ENCODE peak calls at places on chromosomes 7 and 10, in four cellular contexts. One of them, this sample, is unnamed.

GRCh38 chr10:8979976-8980375 is 925.5 kb downstream of the GATA3 start:
- DNase-seq in CD4-positive, alpha-beta T cell: no peak
- DNase-seq in upper lobe of left lung: no peak
- DNase-seq in choroid plexus epithelial cell: no peak
- DNase-seq in this sample: no peak

GRCh38 chr7:74612015-74612829 is 45.3 kb upstream of the GTF2I start:
- DNase-seq in CD4-positive, alpha-beta T cell: no peak
- DNase-seq in upper lobe of left lung: peak
- DNase-seq in choroid plexus epithelial cell: peak
- DNase-seq in this sample: peak

GRCh38 chr7:21497072-21497471 is 45.8 kb upstream of the DNAH11 start:
- DNase-seq in CD4-positive, alpha-beta T cell: no peak
- DNase-seq in upper lobe of left lung: no peak
- DNase-seq in choroid plexus epithelial cell: peak
- DNase-seq in this sample: no peak

GRCh38 chr7:128831994-128832879 is 2.0 kb downstream of the FLNC start:
- DNase-seq in CD4-positive, alpha-beta T cell: no peak
- DNase-seq in upper lobe of left lung: no peak
- DNase-seq in choroid plexus epithelial cell: peak
- DNase-seq in this sample: peak

GRCh38 chr10:133325392-133325760 is 11.3 kb downstream of the CALY start:
- DNase-seq in CD4-positive, alpha-beta T cell: no peak
- DNase-seq in upper lobe of left lung: no peak
- DNase-seq in choroid plexus epithelial cell: no peak
- DNase-seq in this sample: no peak

GRCh38 chr7:68321076-68321639 is 1277.1 kb upstream of the AUTS2 start:
- DNase-seq in CD4-positive, alpha-beta T cell: no peak
- DNase-seq in upper lobe of left lung: no peak
- DNase-seq in choroid plexus epithelial cell: no peak
- DNase-seq in this sample: no peak

GRCh38 chr7:137574836-137575235 is 231.3 kb upstream of the PTN start:
- DNase-seq in CD4-positive, alpha-beta T cell: no peak
- DNase-seq in upper lobe of left lung: no peak
- DNase-seq in choroid plexus epithelial cell: no peak
- DNase-seq in this sample: no peak

GRCh38 chr7:158683541-158683940 is 21.1 kb downstream of the NCAPG2 start:
- DNase-seq in CD4-positive, alpha-beta T cell: no peak
- DNase-seq in upper lobe of left lung: no peak
- DNase-seq in choroid plexus epithelial cell: peak
- DNase-seq in this sample: no peak

GRCh38 chr10:97922378-97922758 is 72.7 kb downstream of the GOLGA7B start:
- DNase-seq in CD4-positive, alpha-beta T cell: no peak
- DNase-seq in upper lobe of left lung: no peak
- DNase-seq in choroid plexus epithelial cell: no peak
- DNase-seq in this sample: no peak

GRCh38 chr7:22001345-22002004 is 55.8 kb upstream of the CDCA7L start:
- DNase-seq in CD4-positive, alpha-beta T cell: no peak
- DNase-seq in upper lobe of left lung: no peak
- DNase-seq in choroid plexus epithelial cell: peak
- DNase-seq in this sample: peak

GRCh38 chr10:44619521-44619920 is 234.6 kb upstream of the CXCL12 start:
- DNase-seq in CD4-positive, alpha-beta T cell: no peak
- DNase-seq in upper lobe of left lung: no peak
- DNase-seq in choroid plexus epithelial cell: no peak
- DNase-seq in this sample: no peak

GRCh38 chr10:89398003-89398749 is 5.8 kb downstream of the IFIT1 start:
- DNase-seq in CD4-positive, alpha-beta T cell: no peak
- DNase-seq in upper lobe of left lung: no peak
- DNase-seq in choroid plexus epithelial cell: peak
- DNase-seq in this sample: no peak

GRCh38 chr7:36390199-36391090 is 783 bp downstream of the ANLN start:
- DNase-seq in CD4-positive, alpha-beta T cell: no peak
- DNase-seq in upper lobe of left lung: peak
- DNase-seq in choroid plexus epithelial cell: peak
- DNase-seq in this sample: peak

GRCh38 chr7:130356121-130356759 is 11.6 kb downstream of the CPA5 start:
- DNase-seq in CD4-positive, alpha-beta T cell: no peak
- DNase-seq in upper lobe of left lung: peak
- DNase-seq in choroid plexus epithelial cell: peak
- DNase-seq in this sample: peak

GRCh38 chr7:101185258-101185839 is 5.3 kb upstream of the NAT16 start:
- DNase-seq in CD4-positive, alpha-beta T cell: no peak
- DNase-seq in upper lobe of left lung: no peak
- DNase-seq in choroid plexus epithelial cell: no peak
- DNase-seq in this sample: peak

GRCh38 chr7:73611017-73611555 is 13.2 kb downstream of the MLXIPL start:
- DNase-seq in CD4-positive, alpha-beta T cell: no peak
- DNase-seq in upper lobe of left lung: no peak
- DNase-seq in choroid plexus epithelial cell: no peak
- DNase-seq in this sample: no peak

GRCh38 chr7:43522406-43523156 is 60.3 kb upstream of the STK17A start:
- DNase-seq in CD4-positive, alpha-beta T cell: no peak
- DNase-seq in upper lobe of left lung: no peak
- DNase-seq in choroid plexus epithelial cell: peak
- DNase-seq in this sample: peak

GRCh38 chr7:36032362-36032818 is 120.7 kb upstream of the EEPD1 start:
- DNase-seq in CD4-positive, alpha-beta T cell: no peak
- DNase-seq in upper lobe of left lung: no peak
- DNase-seq in choroid plexus epithelial cell: peak
- DNase-seq in this sample: peak

DNA sequence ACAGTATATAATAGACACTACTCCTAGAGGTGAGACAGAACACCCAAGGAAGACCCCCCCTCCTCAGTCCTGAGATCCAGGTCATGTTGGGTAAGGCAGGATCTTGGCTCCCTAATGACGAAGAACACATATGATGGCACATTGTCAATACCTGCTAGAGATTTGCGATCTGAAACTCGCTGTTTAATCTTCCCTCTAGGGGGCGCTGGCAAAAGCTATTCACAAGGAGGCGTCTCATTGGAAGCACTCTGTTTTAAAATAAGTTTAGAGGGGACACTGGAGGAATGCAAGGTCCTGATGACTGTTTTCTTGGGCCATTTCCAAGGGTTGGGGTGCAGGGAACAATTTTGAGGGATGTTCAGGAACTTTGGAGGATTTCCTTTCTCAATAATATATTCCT is 1013.7 kb upstream of the MBL2 start:
- DNase-seq in CD4-positive, alpha-beta T cell: no peak
- DNase-seq in upper lobe of left lung: no peak
- DNase-seq in choroid plexus epithelial cell: no peak
- DNase-seq in this sample: no peak
- TF ChIP-seq CTCF in CD4-positive, alpha-beta T cell: no peak
- TF ChIP-seq CTCF in upper lobe of left lung: no peak
- TF ChIP-seq CTCF in choroid plexus epithelial cell: no peak
- TF ChIP-seq CTCF in this sample: no peak

DNA sequence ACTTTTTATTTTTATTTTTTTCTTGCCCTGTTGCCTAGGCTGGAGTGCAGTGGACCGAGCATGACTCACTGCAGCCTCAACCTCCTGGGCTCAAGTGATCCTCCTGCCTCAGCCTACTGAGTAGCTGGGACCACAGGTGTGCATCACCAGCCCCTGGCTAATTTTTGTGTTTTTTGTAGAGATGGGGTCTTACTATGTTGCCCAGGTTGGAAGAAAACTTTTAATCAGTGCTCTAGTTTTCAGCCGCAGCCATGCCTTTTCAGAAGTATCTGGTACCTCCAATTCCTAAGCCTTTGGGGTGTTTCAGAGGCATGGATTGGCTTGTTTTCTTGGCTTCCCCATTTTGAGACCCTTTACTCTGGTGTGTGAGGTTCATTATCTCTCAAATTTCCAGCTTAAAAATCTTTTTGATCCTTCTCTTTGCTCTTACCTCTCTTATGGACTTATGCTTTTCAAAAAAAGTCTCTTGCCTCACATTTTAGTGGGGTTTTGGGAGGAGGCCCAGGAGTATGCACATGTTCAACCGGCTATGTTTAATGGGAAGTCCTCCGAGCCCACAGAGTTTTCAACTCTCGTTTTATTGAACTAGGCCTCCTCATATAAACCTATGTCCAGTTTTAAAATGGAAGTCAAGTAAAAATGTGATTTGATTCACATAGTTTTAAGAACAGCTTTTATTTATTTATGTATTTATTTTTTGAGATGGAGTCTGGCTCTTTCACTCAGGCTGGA is 75.2 kb upstream of the KDM7A start:
- DNase-seq in CD4-positive, alpha-beta T cell: no peak
- DNase-seq in upper lobe of left lung: no peak
- DNase-seq in choroid plexus epithelial cell: no peak
- DNase-seq in this sample: no peak
- TF ChIP-seq CTCF in CD4-positive, alpha-beta T cell: no peak
- TF ChIP-seq CTCF in upper lobe of left lung: no peak
- TF ChIP-seq CTCF in choroid plexus epithelial cell: no peak
- TF ChIP-seq CTCF in this sample: no peak

GRCh38 chr7:139317954-139318505 is 23.1 kb upstream of the FMC1 start:
- DNase-seq in CD4-positive, alpha-beta T cell: no peak
- DNase-seq in upper lobe of left lung: no peak
- DNase-seq in choroid plexus epithelial cell: no peak
- DNase-seq in this sample: no peak

DNA sequence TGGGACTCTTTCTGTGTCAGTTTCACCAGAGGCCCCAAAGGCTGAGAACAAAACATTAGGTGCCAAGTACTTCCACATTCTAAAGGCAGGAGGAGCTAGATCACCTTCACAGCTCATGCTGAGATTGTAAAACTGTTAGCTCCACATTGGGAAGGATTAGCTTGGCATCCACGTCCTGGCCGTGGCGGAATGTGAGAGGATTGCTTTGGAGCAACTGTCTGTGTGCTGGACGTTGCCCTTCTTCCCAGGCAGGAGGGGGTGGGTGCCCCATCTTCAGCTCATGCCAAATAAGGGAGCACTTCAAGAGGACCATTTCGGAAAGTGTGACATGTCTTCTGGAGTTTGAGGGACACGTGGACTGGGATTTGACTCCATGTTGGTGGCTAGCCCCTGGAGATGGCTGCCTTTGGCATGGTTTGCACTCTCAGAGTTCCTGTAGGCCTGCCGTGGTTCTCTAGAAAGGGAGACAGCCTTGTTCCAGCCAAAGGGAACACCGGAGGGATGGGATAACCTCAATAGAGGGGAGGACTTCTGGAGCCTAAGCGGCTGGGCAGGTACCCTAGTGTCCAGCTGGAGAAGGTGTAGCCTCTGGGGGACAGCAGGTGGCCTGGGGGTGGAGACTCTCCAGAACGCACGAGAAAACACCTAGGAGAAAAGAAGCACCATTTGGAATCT is 19.9 kb upstream of the FMC1 start:
- DNase-seq in CD4-positive, alpha-beta T cell: no peak
- DNase-seq in upper lobe of left lung: no peak
- DNase-seq in choroid plexus epithelial cell: peak
- DNase-seq in this sample: peak
- TF ChIP-seq CTCF in CD4-positive, alpha-beta T cell: no peak
- TF ChIP-seq CTCF in upper lobe of left lung: no peak
- TF ChIP-seq CTCF in choroid plexus epithelial cell: peak
- TF ChIP-seq CTCF in this sample: peak

DNA sequence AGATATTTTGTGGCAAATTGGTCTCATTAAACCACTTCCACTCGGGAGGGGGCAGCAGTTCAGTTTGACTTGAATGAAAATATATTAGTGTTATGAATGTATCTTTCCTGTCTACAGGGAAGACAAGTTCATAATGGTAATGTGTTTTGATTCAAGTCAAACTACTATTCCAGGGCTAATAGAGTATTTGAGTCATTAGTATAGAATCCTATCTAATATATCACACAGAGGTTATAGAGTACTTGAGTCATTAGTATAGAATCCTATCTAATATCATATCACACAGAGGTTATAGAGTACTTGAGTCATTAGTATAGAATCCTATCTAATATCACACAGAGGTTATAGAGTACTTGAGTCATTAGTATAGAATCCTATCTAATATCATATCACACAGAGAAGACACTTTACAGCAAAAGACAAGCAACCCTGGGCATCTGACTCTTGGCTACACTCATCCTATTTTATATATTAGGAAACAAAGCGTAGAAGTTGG is 199.7 kb upstream of the MAGI2 start:
- DNase-seq in CD4-positive, alpha-beta T cell: no peak
- DNase-seq in upper lobe of left lung: no peak
- DNase-seq in choroid plexus epithelial cell: no peak
- DNase-seq in this sample: no peak
- TF ChIP-seq CTCF in CD4-positive, alpha-beta T cell: no peak
- TF ChIP-seq CTCF in upper lobe of left lung: no peak
- TF ChIP-seq CTCF in choroid plexus epithelial cell: no peak
- TF ChIP-seq CTCF in this sample: no peak